ENCODE peak calls at places on chromosomes 13 and 19, in four cellular contexts. V, K, G and T are unnamed samples.

GRCh38 chr13:113671066-113672001 is 4.3 kb downstream of the GRK1 start:
- DNase-seq in V (no peak), G (no peak), K (peak; percentile 23), T (no peak)

GRCh38 chr19:7694499-7694898 is 7.4 kb downstream of the FCER2 start:
- DNase-seq in G (no peak), V (no peak), K (no peak), T (no peak)

GRCh38 chr13:60583196-60583908 is 186.3 kb downstream of the TDRD3 start:
- DNase-seq in G (peak; percentile 57), V (no peak), K (no peak), T (no peak)

GRCh38 chr19:15432018-15432494 is 13.3 kb upstream of the AKAP8L start:
- DNase-seq in K (no peak), G (peak; percentile 52), V (no peak), T (no peak)

GRCh38 chr13:63026285-63026797 is 1610.7 kb upstream of the PCDH20 start:
- DNase-seq in V (no peak), G (no peak), K (no peak), T (no peak)

GRCh38 chr13:32726374-32727037 is 140.3 kb downstream of the PDS5B start:
- DNase-seq in V (no peak), K (no peak), G (no peak), T (no peak)

GRCh38 chr19:35395762-35396199 is 24.9 kb downstream of the GPR42 start:
- DNase-seq in K (peak; percentile 43), G (no peak), V (no peak), T (peak; percentile 20)

GRCh38 chr13:98925949-98926348 is 51.9 kb downstream of the DOCK9 start:
- DNase-seq in K (no peak), G (no peak), V (no peak), T (no peak)

GRCh38 chr19:1624458-1624857 is 19.2 kb upstream of the UQCR11 start:
- DNase-seq in G (peak; percentile 88), K (peak; percentile 55), V (no peak), T (peak; percentile 54)

GRCh38 chr19:19552811-19553210 is 14.7 kb downstream of the CILP2 start:
- DNase-seq in V (no peak), G (peak; percentile 88), K (peak; percentile 52), T (no peak)

GRCh38 chr19:57830071-57830602 is at the start of gene ZNF587B:
- DNase-seq in V (no peak), K (peak; percentile 51), G (peak; percentile 82), T (peak; percentile 76)

GRCh38 chr13:31264146-31264545 is 64.4 kb downstream of the B3GLCT start:
- DNase-seq in V (no peak), K (no peak), G (no peak), T (no peak)

GRCh38 chr13:73411067-73411809 is 352.4 kb downstream of the KLF5 start:
- DNase-seq in V (no peak), K (no peak), G (no peak), T (no peak)

GRCh38 chr13:77724092-77724491 is 26.6 kb downstream of the SLAIN1 start:
- DNase-seq in K (no peak), G (no peak), V (no peak), T (no peak)